ENCODE peak calls at places on chromosome 12, in seven cellular contexts. O, P, U, H, Z, J and M are unnamed samples.

GRCh38 chr12:68180792-68181744 is 21.5 kb upstream of the IFNG start:
- DNase-seq in O (peak), P (peak), U (no peak), H (no peak), Z (no peak), J (peak), M (peak)

GRCh38 chr12:132630672-132631071 is 12.1 kb downstream of the P2RX2 start:
- DNase-seq in O (no peak), P (no peak), U (no peak), H (no peak), Z (no peak), J (no peak), M (no peak)

GRCh38 chr12:6827982-6828670 is at the start of gene P3H3:
- DNase-seq in O (no peak), P (peak), U (peak), H (no peak), Z (no peak), J (no peak), M (no peak)

GRCh38 chr12:54166543-54167499 is 22.0 kb downstream of the SMUG1 start:
- DNase-seq in O (no peak), P (no peak), U (no peak), H (no peak), Z (no peak), J (no peak), M (no peak)

GRCh38 chr12:83128529-83128928 is 441.8 kb downstream of the TMTC2 start:
- DNase-seq in O (no peak), P (no peak), U (no peak), H (no peak), Z (no peak), J (no peak), M (no peak)

GRCh38 chr12:47729233-47729632 is 3.9 kb upstream of the ENDOU start:
- DNase-seq in O (no peak), P (peak), U (no peak), H (no peak), Z (no peak), J (no peak), M (no peak)

GRCh38 chr12:57726151-57726883 is 12.2 kb downstream of the AGAP2 start:
- DNase-seq in O (peak), P (peak), U (peak), H (no peak), Z (no peak), J (no peak), M (no peak)

GRCh38 chr12:4379410-4379809 is at the start of gene FGF23:
- DNase-seq in O (no peak), P (peak), U (no peak), H (no peak), Z (no peak), J (no peak), M (no peak)